ENCODE peak calls at places on chromosomes 7 and 10, in seven cellular contexts. M is nephron progenitor cell, A is HepG2, N is spleen, H is cardiac fibroblast, U is neural progenitor cell, K is adrenal gland. C is an unnamed sample.

GRCh38 chr10:73398024-73398423 is 15.8 kb downstream of the ANXA7 start:
- DNase-seq in H (no peak), U (no peak), M (no peak), N (no peak), K (no peak), A (no peak), C (no peak)

GRCh38 chr10:71266147-71266917 is 52.7 kb upstream of the SLC29A3 start:
- DNase-seq in M (no peak), H (peak), U (no peak), A (peak), K (no peak), N (no peak), C (no peak)

GRCh38 chr7:104789780-104790179 is 224.2 kb upstream of the KMT2E start:
- DNase-seq in U (no peak), K (no peak), H (no peak), M (no peak), A (no peak), N (no peak), C (no peak)

GRCh38 chr7:43572516-43573049 is 10.3 kb upstream of the STK17A start:
- DNase-seq in H (peak), N (no peak), A (no peak), M (no peak), U (no peak), K (peak), C (no peak)

GRCh38 chr10:132665946-132666732 is 119.8 kb downstream of the NKX6-2 start:
- DNase-seq in H (peak), N (peak), K (no peak), U (no peak), M (no peak), A (no peak), C (no peak)

GRCh38 chr7:122829962-122830361 is 56.3 kb downstream of the CADPS2 start:
- DNase-seq in N (no peak), A (no peak), H (no peak), U (no peak), M (no peak), K (no peak), C (no peak)

GRCh38 chr7:42197391-42197790 is 39.6 kb downstream of the GLI3 start:
- DNase-seq in K (no peak), M (no peak), U (peak), A (no peak), N (no peak), H (peak), C (no peak)

GRCh38 chr7:107186242-107186641 is 17.4 kb downstream of the HBP1 start:
- DNase-seq in H (peak), U (no peak), K (peak), M (no peak), N (no peak), A (no peak), C (no peak)

GRCh38 chr7:133003052-133003910 is 78.6 kb downstream of the CHCHD3 start:
- DNase-seq in N (no peak), U (no peak), K (no peak), H (peak), M (no peak), A (no peak), C (no peak)

GRCh38 chr10:131556061-131556896 is 244.8 kb upstream of the TCERG1L start:
- DNase-seq in M (no peak), N (no peak), H (no peak), K (no peak), U (no peak), A (no peak), C (no peak)

GRCh38 chr7:112022128-112022527 is 184.1 kb downstream of the DOCK4 start:
- DNase-seq in A (peak), H (no peak), N (no peak), M (no peak), K (no peak), U (no peak), C (no peak)

GRCh38 chr10:101615760-101616116 is 27.6 kb downstream of the DPCD start:
- DNase-seq in M (no peak), K (no peak), U (no peak), N (peak), H (no peak), A (no peak), C (no peak)

GRCh38 chr7:22617166-22617565 is 109.8 kb upstream of the IL6 start:
- DNase-seq in M (no peak), H (peak), K (no peak), U (no peak), A (no peak), N (no peak), C (no peak)

GRCh38 chr7:55133630-55134392 is 115.0 kb downstream of the EGFR start:
- DNase-seq in A (peak), U (no peak), M (no peak), N (no peak), K (peak), H (peak), C (no peak)

GRCh38 chr10:122768033-122768745 is 68.5 kb upstream of the C10orf120 start:
- DNase-seq in A (no peak), U (no peak), N (no peak), K (no peak), M (no peak), H (no peak), C (no peak)

GRCh38 chr10:78715435-78715834 is 353.3 kb upstream of the ZMIZ1 start:
- DNase-seq in U (no peak), K (no peak), M (no peak), A (no peak), N (no peak), H (no peak), C (no peak)

GRCh38 chr7:84372712-84373111 is 178.1 kb upstream of the SEMA3A start:
- DNase-seq in K (no peak), A (no peak), M (no peak), N (no peak), H (peak), U (no peak), C (no peak)

GRCh38 chr7:134792968-134793367 is 13.5 kb downstream of the CALD1 start:
- DNase-seq in U (no peak), H (peak), M (no peak), N (no peak), A (no peak), K (peak), C (no peak)

GRCh38 chr7:7969306-7970112 is 913 bp downstream of the GLCCI1 start:
- DNase-seq in A (no peak), U (peak), H (peak), M (peak), N (peak), K (peak), C (peak)

GRCh38 chr7:147013820-147014219 is 897.2 kb downstream of the CNTNAP2 start:
- DNase-seq in H (peak), A (no peak), U (no peak), M (no peak), K (no peak), N (no peak), C (no peak)

GRCh38 chr10:117174439-117175214 is 22.7 kb upstream of the KCNK18 start:
- DNase-seq in A (peak), H (peak), M (peak), N (peak), U (peak), K (peak), C (peak)

GRCh38 chr7:110786576-110786975 is 304.4 kb upstream of the LRRN3 start:
- DNase-seq in A (no peak), K (no peak), U (no peak), M (no peak), N (no peak), H (no peak), C (no peak)

GRCh38 chr10:127040756-127041155 is 135.5 kb downstream of the DOCK1 start:
- DNase-seq in K (no peak), N (no peak), M (no peak), A (no peak), U (no peak), H (no peak), C (no peak)

GRCh38 chr10:112811741-112812551 is 138.1 kb upstream of the TCF7L2 start:
- DNase-seq in K (peak), M (no peak), N (no peak), A (peak), H (peak), U (peak), C (no peak)

GRCh38 chr10:47047577-47048532 is 136.6 kb downstream of the PTPN20 start:
- DNase-seq in H (peak), M (peak), N (peak), A (peak), U (peak), K (peak), C (peak)

GRCh38 chr10:132166216-132166950 is 20.4 kb upstream of the DPYSL4 start:
- DNase-seq in A (no peak), U (no peak), K (no peak), M (no peak), N (peak), H (no peak), C (no peak)

GRCh38 chr10:5678397-5678983 is 6.1 kb upstream of the TASOR2 start:
- DNase-seq in A (no peak), N (no peak), K (no peak), U (no peak), M (no peak), H (no peak), C (no peak)

GRCh38 chr7:151853896-151854807 is 22.8 kb downstream of the PRKAG2 start:
- DNase-seq in A (no peak), K (no peak), H (no peak), U (peak), M (no peak), N (peak), C (no peak)

GRCh38 chr10:45001382-45002148 is 842 bp downstream of the ZNF22 start:
- DNase-seq in N (peak), U (peak), K (peak), M (no peak), H (peak), A (no peak), C (peak)

GRCh38 chr10:45003432-45004000 is 2.8 kb downstream of the ZNF22 start:
- DNase-seq in A (no peak), K (no peak), H (no peak), M (no peak), U (no peak), N (no peak), C (no peak)

GRCh38 chr10:44998146-44998631 is 2.5 kb upstream of the ZNF22 start:
- DNase-seq in A (no peak), M (no peak), U (no peak), H (peak), N (no peak), K (no peak), C (no peak)

GRCh38 chr10:45000138-45000763 is 472 bp upstream of the ZNF22 start:
- DNase-seq in K (peak), H (peak), A (no peak), N (no peak), U (no peak), M (no peak), C (no peak)

GRCh38 chr10:45000764-45001381 is at the start of gene ZNF22:
- DNase-seq in K (no peak), M (peak), U (peak), A (no peak), N (peak), H (peak), C (peak)
- TF ChIP-seq CTCF in K (no peak), M (no peak), U (no peak), A (no peak), N (peak), H (no peak), C (no peak)

GRCh38 chr7:158439035-158439434 is 148.6 kb downstream of the PTPRN2 start:
- DNase-seq in U (no peak), N (peak), M (no peak), K (no peak), A (no peak), H (no peak), C (no peak)

GRCh38 chr7:158443014-158443687 is 144.5 kb downstream of the PTPRN2 start:
- DNase-seq in H (no peak), K (no peak), A (no peak), N (no peak), U (no peak), M (no peak), C (no peak)

GRCh38 chr7:158444501-158445420 is 142.9 kb downstream of the PTPRN2 start:
- DNase-seq in U (no peak), A (no peak), K (no peak), H (no peak), M (no peak), N (no peak), C (no peak)

GRCh38 chr7:158443688-158444483 is 143.7 kb downstream of the PTPRN2 start:
- DNase-seq in U (no peak), K (no peak), M (no peak), N (no peak), H (no peak), A (no peak), C (no peak)

DNA sequence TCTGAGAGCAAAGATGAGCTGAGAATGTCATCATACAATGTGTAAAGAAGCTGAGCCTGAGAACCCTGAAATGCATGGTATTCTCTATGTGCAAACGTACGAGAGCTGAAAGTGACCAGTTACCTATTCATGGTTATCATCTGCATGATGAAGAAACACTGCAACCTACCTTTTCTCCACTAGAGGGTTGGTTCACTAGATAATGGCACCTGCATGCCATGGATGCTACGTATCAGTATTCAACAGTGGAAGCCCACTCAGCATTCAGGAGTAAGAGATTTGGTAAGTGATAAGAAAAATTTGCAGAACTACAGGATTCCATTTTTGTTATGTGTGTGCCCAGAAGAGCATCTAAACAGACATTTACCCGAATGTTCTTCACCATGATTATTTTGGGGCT is 145.4 kb downstream of the PTPRN2 start:
- DNase-seq in U (peak), M (no peak), K (no peak), N (no peak), A (peak), H (no peak), C (no peak)
- TF ChIP-seq CTCF in U (peak), M (peak), K (no peak), N (no peak), A (peak), H (peak), C (no peak)

GRCh38 chr7:143331179-143331825 is 15.4 kb downstream of the CLCN1 start:
- DNase-seq in A (no peak), K (peak), H (peak), N (no peak), U (no peak), M (no peak), C (no peak)

GRCh38 chr7:143327903-143328302 is 12.0 kb downstream of the CLCN1 start:
- DNase-seq in K (no peak), N (no peak), M (no peak), A (no peak), U (no peak), H (no peak), C (no peak)

GRCh38 chr7:143334244-143334643 is 18.3 kb downstream of the CLCN1 start:
- DNase-seq in M (no peak), K (no peak), H (peak), N (no peak), A (no peak), U (no peak), C (no peak)

GRCh38 chr7:143325215-143325614 is 9.3 kb downstream of the CLCN1 start:
- DNase-seq in U (no peak), N (no peak), K (no peak), A (no peak), H (no peak), M (no peak), C (no peak)

GRCh38 chr7:143329471-143330170 is 13.7 kb downstream of the CLCN1 start:
- DNase-seq in M (no peak), K (no peak), H (no peak), A (no peak), N (no peak), U (no peak), C (no peak)
- TF ChIP-seq CTCF in M (no peak), K (no peak), H (no peak), A (no peak), N (no peak), U (no peak), C (peak)

GRCh38 chr10:10925667-10926066 is 92.0 kb upstream of the CELF2 start:
- DNase-seq in U (no peak), K (no peak), N (no peak), M (no peak), H (no peak), A (no peak), C (no peak)

GRCh38 chr10:10927608-10928007 is 90.1 kb upstream of the CELF2 start:
- DNase-seq in U (no peak), N (no peak), M (no peak), H (no peak), K (no peak), A (no peak), C (no peak)

GRCh38 chr10:10935032-10935431 is 82.6 kb upstream of the CELF2 start:
- DNase-seq in K (no peak), H (no peak), A (no peak), M (no peak), N (no peak), U (no peak), C (no peak)

DNA sequence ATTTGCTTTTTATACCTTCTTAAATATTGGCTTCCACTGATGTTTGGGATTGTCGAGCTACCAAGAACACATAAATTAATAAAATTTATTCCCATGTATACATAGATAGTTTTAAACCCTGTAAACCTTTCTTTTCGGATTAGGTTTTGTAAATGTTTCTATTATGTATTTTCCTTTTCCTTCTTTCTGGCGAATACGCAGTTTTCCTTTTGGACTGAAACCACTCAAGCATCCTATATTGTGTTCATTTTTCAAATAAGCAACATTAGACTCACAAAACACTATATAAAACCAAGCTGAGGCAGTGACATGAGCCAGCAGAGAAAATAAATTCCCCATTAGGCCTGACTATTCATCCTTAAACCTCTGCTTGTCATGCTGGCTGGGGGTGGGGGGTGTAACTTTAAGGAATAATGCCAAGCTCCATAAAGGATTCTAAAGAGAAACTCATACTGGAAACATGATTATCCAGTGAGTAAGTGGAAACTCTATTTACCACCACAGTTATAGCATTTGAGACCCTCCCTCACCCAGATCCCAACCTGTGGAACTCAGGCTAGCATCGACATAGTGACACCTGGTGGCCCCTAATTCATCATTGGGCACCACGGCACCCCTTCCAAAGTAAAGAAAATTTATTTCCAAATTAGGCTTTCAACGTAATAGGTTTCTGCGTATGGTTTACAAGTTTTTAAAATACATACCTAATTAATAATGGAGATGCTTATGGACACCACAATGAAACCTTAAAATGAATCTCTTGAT is 86.5 kb upstream of the CELF2 start:
- DNase-seq in H (no peak), N (no peak), M (no peak), U (peak), A (no peak), K (no peak), C (no peak)
- TF ChIP-seq CTCF in H (no peak), N (no peak), M (no peak), U (peak), A (no peak), K (no peak), C (no peak)

GRCh38 chr10:16155761-16156322 is 281.0 kb upstream of the PTER start:
- DNase-seq in M (no peak), H (no peak), K (no peak), A (no peak), N (no peak), U (peak), C (no peak)
- TF ChIP-seq CTCF in M (no peak), H (no peak), K (no peak), A (no peak), N (no peak), U (peak), C (no peak)

DNA sequence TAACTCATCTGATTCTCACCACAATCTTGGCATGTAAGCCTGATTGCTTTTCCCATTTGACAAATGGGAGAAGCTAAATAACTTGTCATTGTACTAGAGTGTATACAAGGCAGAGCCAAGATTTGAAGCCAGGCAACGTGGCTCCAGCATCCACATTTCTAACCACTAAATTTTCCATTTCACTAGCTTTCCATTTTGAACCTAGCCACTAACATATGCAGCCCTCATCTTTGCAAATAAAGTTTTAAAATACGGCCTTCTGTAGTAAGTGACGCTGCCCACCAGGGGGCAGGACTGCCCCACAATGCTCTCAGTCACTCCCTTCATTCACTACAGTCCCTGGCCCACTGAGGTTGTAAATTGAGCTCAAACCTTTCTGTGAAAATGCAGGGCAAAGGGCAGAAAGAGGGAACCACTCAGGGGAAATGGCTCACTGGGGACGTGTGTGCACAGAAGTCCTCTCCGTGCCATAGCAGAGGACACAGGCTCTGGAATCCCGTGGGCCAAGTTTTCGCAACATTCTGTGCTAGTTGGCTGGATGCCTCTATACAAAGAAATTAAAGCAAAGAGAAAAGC is 315.7 kb downstream of the TNS3 start:
- DNase-seq in H (peak), A (peak), K (peak), U (peak), N (peak), M (peak), C (peak)
- TF ChIP-seq CTCF in H (peak), A (peak), K (peak), U (peak), N (peak), M (peak), C (peak)

C was measured in GM20000.